ENCODE peak calls at places on chromosomes 5 and 9, in five cellular contexts. E is psoas muscle, M is B cell, B is AG09319, C is A549. P is an unnamed sample.

GRCh38 chr9:112308576-112308975 is 24.8 kb downstream of the PTBP3 start:
- DNase-seq in E (no peak), M (no peak), C (no peak), B (no peak), P (no peak)

GRCh38 chr9:88966894-88967676 is 24.2 kb upstream of the S1PR3 start:
- DNase-seq in C (no peak), M (no peak), B (no peak), E (no peak), P (no peak)

GRCh38 chr5:137649228-137649890 is 86.5 kb downstream of the KLHL3 start:
- DNase-seq in B (no peak), M (no peak), C (no peak), E (no peak), P (no peak)

GRCh38 chr5:91848453-91848852 is 465.3 kb upstream of the ARRDC3 start:
- DNase-seq in E (no peak), B (no peak), M (no peak), C (peak), P (no peak)

GRCh38 chr9:121819511-121820231 is 168.2 kb downstream of the DAB2IP start:
- DNase-seq in B (no peak), E (no peak), M (peak), C (no peak), P (no peak)

GRCh38 chr9:38039090-38039906 is 29.7 kb downstream of the SHB start:
- DNase-seq in C (no peak), B (no peak), E (no peak), M (no peak), P (no peak)

GRCh38 chr9:123356851-123357747 is 1.1 kb downstream of the CRB2 start:
- DNase-seq in E (no peak), B (no peak), M (peak), C (no peak), P (no peak)

GRCh38 chr9:91174772-91175171 is 186.9 kb downstream of the AUH start:
- DNase-seq in E (no peak), M (no peak), C (no peak), B (no peak), P (no peak)

GRCh38 chr5:6574537-6574936 is 58.3 kb downstream of the NSUN2 start:
- DNase-seq in M (no peak), E (no peak), C (no peak), B (no peak), P (no peak)

GRCh38 chr5:8150791-8151190 is 281.8 kb downstream of the MTRR start:
- DNase-seq in B (no peak), E (no peak), M (no peak), C (no peak), P (no peak)

GRCh38 chr5:59760798-59761348 is 132.7 kb downstream of the PDE4D start:
- DNase-seq in E (no peak), M (no peak), B (no peak), C (no peak), P (no peak)

GRCh38 chr5:68027519-68027918 is 188.0 kb upstream of the PIK3R1 start:
- DNase-seq in B (peak), M (no peak), E (no peak), C (no peak), P (no peak)

GRCh38 chr9:126459965-126460843 is 133.6 kb downstream of the MVB12B start:
- DNase-seq in C (no peak), M (no peak), E (no peak), B (no peak), P (no peak)

GRCh38 chr5:107501965-107502691 is 168.6 kb downstream of the EFNA5 start:
- DNase-seq in M (no peak), C (no peak), B (no peak), E (no peak), P (no peak)

GRCh38 chr5:106321242-106321641 is 1349.5 kb downstream of the EFNA5 start:
- DNase-seq in E (no peak), C (no peak), M (no peak), B (no peak), P (no peak)

GRCh38 chr9:102124465-102124864 is 386.0 kb upstream of the GRIN3A start:
- DNase-seq in B (no peak), E (no peak), M (no peak), C (no peak), P (no peak)

GRCh38 chr5:146173597-146173996 is 8.9 kb downstream of the LARS1 start:
- DNase-seq in C (no peak), E (no peak), B (no peak), M (no peak), P (no peak)

GRCh38 chr5:147400076-147400809 is 109.6 kb downstream of the DPYSL3 start:
- DNase-seq in E (no peak), B (no peak), C (no peak), M (no peak), P (no peak)

GRCh38 chr5:4480528-4481404 is 659.4 kb upstream of the ADAMTS16 start:
- DNase-seq in E (no peak), M (no peak), C (no peak), B (no peak), P (no peak)

GRCh38 chr5:150503977-150504620 is 3.8 kb upstream of the NDST1 start:
- DNase-seq in E (peak), B (no peak), C (no peak), M (no peak), P (no peak)

GRCh38 chr5:45642370-45642769 is 53.8 kb downstream of the HCN1 start:
- DNase-seq in E (no peak), C (no peak), B (no peak), M (no peak), P (no peak)

GRCh38 chr5:45643051-45643450 is 53.1 kb downstream of the HCN1 start:
- DNase-seq in C (no peak), B (no peak), M (no peak), E (no peak), P (no peak)

DNA sequence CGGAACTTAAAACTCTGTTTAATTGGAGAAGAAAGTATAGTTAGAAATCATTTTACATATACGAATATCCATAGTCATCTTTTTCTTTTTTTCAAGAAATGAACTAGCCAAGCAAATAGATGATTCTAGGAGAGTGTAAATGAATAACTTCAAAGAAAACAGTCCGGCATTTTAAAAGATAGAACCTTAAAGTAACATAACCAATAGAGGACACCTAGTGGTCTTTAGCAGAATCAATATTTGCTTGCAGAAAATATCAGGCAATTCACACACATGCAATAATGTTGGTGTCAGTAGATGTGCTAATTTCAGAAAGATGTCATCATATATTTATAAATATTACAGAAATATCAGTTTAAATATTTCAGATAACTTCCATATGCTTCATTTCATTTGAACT is 57.1 kb downstream of the HCN1 start:
- DNase-seq in B (no peak), M (no peak), C (no peak), E (no peak), P (no peak)
- TF ChIP-seq CTCF in B (no peak), M (no peak), C (no peak), E (peak), P (no peak)

DNA sequence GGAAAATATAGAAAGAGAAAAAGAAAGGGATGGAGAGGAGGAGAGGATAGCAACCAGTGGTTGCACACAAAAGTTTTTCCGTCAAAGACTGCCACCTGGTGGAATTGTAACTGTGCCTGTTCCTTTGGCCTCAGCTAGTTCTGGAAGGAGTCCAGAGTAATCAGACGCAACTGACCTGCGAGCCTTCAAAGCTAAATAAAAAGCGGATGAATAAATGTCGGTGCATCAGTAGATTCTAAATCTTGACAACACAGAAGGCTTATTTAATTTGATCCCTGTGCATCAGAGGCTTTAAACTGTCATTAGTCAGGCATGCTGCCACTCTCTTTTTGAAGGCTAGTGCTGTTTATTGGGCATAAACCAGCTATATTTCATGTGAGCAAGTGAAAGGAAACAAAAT is 132.9 kb upstream of the ACO1 start:
- DNase-seq in C (peak), M (peak), B (no peak), E (no peak), P (no peak)
- TF ChIP-seq CTCF in C (peak), M (peak), B (peak), E (peak), P (no peak)

DNA sequence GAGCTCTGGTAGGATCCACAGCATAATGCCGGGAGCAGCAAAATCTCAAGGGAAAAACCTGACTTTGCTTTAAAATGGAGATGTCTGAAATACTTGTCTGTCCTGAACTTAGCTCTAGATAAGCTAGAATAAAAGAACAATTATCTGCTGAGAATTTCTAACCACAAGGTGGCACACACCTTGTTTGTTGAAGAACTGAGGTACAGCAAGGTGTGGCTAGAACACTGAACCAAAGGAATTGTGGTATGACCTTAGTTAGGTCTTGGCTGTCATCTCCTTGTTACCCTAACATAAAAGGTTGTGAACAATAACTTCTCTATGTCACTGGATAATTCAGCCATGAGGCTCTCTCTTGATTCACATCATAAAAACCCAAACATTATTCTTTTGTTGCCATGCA is 72.3 kb upstream of the ANXA1 start:
- DNase-seq in C (no peak), M (no peak), E (no peak), B (no peak), P (no peak)
- TF ChIP-seq CTCF in C (peak), M (no peak), E (no peak), B (no peak), P (no peak)

GRCh38 chr5:17177491-17178204 is 39.8 kb upstream of the BASP1 start:
- DNase-seq in C (no peak), M (no peak), B (no peak), E (no peak), P (no peak)

GRCh38 chr5:17178316-17178715 is 39.1 kb upstream of the BASP1 start:
- DNase-seq in B (no peak), E (no peak), C (no peak), M (no peak), P (no peak)

GRCh38 chr5:17169507-17169906 is 47.9 kb upstream of the BASP1 start:
- DNase-seq in B (no peak), C (no peak), M (no peak), E (no peak), P (no peak)

GRCh38 chr5:17167171-17167891 is 50.1 kb upstream of the BASP1 start:
- DNase-seq in B (no peak), M (no peak), E (no peak), C (no peak), P (no peak)

DNA sequence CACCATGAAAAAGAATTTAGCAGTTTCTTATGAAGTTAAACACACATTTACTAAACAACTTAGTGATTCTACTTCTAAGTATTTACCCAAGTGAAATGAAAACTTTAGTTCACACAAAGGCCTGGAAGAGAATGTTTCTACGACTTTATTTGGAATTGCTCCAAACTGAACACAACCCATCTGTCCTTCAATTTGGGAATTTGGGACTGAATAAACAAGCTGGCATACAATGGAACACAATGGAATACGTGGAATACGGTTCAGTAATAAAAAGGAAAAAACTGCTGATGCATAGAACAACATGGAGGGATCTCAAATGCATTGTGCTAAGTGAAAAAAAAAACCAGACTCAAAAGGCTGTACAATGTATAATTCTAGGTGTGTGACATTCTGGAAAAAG is 44.6 kb upstream of the BASP1 start:
- DNase-seq in E (no peak), M (no peak), C (no peak), B (no peak), P (no peak)
- TF ChIP-seq CTCF in E (no peak), M (no peak), C (no peak), B (no peak), P (no peak)

GRCh38 chr9:93427655-93428379 is 23.7 kb upstream of the FAM120A start:
- DNase-seq in E (no peak), M (no peak), C (no peak), B (no peak), P (no peak)
- TF ChIP-seq CTCF in E (no peak), M (no peak), C (peak), B (peak), P (no peak)

DNA sequence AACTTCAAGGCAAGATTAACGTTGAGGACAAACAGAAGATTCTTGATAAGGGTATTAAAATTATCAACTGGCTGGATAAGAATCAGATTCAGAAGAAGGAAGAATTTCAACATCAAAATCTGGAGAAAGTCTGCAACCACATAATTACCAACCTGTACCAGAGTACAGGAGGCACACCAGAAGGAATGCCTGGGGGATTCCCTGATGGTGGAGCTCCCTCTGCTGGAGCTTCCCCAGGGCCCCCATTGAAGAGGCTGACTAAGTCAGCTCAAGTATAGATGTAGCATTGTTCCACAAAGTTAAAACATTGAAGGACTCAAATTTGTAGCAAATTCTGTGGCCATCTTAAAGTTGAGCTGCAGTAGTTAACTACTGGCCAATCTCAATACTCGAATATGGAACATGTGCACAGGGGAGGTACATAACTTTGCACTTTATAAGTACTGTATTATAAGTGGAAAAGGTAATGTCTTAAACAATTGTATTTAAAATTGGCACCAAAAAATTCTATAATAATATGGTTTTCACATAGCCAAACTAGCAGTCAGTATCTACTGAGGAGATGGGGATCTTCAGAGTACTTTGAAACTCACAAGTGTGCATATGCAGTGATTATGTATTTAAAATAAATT is 237.5 kb downstream of the CHSY3 start:
- DNase-seq in C (peak), E (no peak), B (no peak), M (no peak), P (no peak)
- TF ChIP-seq CTCF in C (peak), E (peak), B (peak), M (no peak), P (no peak)

DNA sequence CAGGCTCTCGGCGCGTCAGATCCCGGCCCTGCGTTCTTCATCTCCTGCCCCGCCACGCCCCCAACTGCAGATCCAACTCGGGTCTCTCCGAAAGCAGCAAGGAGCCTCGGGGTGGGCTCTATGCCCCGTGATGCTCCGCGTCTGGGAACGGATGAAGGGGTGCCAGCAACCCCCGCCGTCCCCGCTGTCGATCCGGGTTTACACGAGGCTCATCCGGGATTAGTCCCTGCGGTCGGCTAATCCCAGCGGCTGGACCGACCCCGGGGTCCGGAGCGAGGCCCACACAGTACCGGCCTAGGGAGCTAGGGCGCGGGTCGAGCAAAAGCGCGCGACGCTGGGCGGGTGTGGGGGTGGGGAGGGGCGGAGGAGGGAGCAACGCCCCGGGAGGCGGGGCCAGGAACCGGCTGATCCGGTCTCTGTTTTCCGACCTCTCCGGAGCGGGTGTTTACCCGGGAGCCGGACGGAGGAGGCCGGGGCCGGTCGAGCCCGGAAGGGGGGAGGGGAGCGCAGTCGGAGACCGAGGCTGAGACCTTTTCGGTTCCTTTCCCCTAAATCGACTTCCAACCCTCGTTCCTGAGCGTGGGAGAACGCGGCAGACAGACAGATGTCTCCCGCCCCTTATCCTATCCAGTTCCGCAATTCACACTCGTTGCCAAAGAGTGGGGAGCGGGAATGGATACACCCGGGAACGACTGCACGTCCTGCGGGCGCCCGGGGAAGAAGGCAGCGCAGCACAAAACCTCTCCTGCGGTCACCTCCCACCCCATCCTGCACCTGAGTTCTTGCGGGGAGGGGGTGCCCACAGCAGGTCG is 28.6 kb downstream of the PCDH1 start:
- DNase-seq in M (peak), B (peak), E (peak), C (peak), P (peak)
- TF ChIP-seq CTCF in M (no peak), B (no peak), E (no peak), C (no peak), P (no peak)

GRCh38 chr5:160802567-160802966 is 49.4 kb downstream of the ATP10B start:
- DNase-seq in E (no peak), C (no peak), M (no peak), B (no peak), P (no peak)
- TF ChIP-seq CTCF in E (no peak), C (no peak), M (no peak), B (no peak), P (no peak)

DNA sequence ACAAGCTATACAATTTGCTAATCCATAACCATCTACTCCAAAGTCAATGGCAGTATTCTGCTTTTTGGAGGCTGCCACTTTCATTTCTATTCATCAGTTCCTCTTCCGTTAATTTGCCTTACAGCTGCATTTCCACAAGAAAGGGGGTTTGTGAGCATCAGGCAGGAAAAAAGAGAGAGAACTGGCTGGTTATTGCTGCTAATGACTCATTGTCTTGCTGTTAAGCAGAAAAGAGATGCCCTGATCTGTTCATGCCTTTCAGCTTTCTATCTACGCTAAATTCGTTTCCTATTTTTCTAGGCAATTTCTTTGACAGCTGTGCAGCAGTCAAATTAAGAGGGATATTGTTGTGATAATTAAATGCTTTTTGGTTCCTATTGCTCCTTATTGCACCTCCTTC is 65.9 kb upstream of the GNAQ start:
- DNase-seq in E (no peak), C (no peak), B (no peak), M (peak), P (no peak)
- TF ChIP-seq CTCF in E (no peak), C (no peak), B (no peak), M (no peak), P (no peak)

P was measured in omental fat pad.